ENCODE peak calls at places on chromosomes 5 and 9, in four cellular contexts. B is psoas muscle; L is CD8-positive, alpha-beta memory T cell; U is iris pigment epithelial cell. N is an unnamed sample.

GRCh38 chr5:31415009-31415923 is 116.6 kb downstream of the DROSHA start:
- DNase-seq in B (no peak), U (no peak), L (no peak), N (no peak)

GRCh38 chr5:108521841-108522506 is 140.1 kb upstream of the FBXL17 start:
- DNase-seq in U (peak; percentile 59), L (peak; percentile 17), B (no peak), N (no peak)

GRCh38 chr9:90925581-90926257 is 124.1 kb downstream of the SYK start:
- DNase-seq in B (no peak), U (peak; percentile 97), L (no peak), N (no peak)

GRCh38 chr9:106203832-106204516 is 509.6 kb downstream of the TMEM38B start:
- DNase-seq in L (no peak), B (no peak), U (no peak), N (no peak)

GRCh38 chr5:171827162-171827561 is 41.5 kb downstream of the SMIM23 start:
- DNase-seq in U (no peak), L (no peak), B (no peak), N (no peak)

GRCh38 chr5:79201206-79201605 is 34.7 kb upstream of the JMY start:
- DNase-seq in B (no peak), L (no peak), U (peak; percentile 10), N (no peak)

GRCh38 chr5:55427157-55427556 is 107.6 kb downstream of the PLPP1 start:
- DNase-seq in B (peak; percentile 70), U (peak; percentile 82), L (no peak), N (no peak)

GRCh38 chr9:130864541-130864940 is 29.5 kb downstream of the ABL1 start:
- DNase-seq in L (no peak), B (no peak), U (no peak), N (no peak)

GRCh38 chr9:73807956-73808355 is 656.3 kb downstream of the ANXA1 start:
- DNase-seq in U (peak; percentile 90), L (no peak), B (no peak), N (no peak)

GRCh38 chr5:19923742-19924141 is 64.3 kb downstream of the CDH18 start:
- DNase-seq in B (no peak), U (peak; percentile 43), L (no peak), N (no peak)